ENCODE peak calls at places on chromosomes 4 and X, in nine cellular contexts. W is tibial artery, Z is left ventricle myocardium inferior, M is body of pancreas, T is fibroblast of the aortic adventitia, V is hepatocyte, P is dorsolateral prefrontal cortex, D is psoas muscle, R is IMR-90. X is an unnamed sample.

GRCh38 chrX:134732676-134733075 is 74.4 kb upstream of the PLAC1 start:
- DNase-seq in V (no peak), D (no peak), M (no peak), R (no peak), Z (no peak), T (no peak), W (no peak), P (no peak), X (no peak)

GRCh38 chrX:38055170-38055847 is 49.0 kb downstream of the SYTL5 start:
- DNase-seq in P (no peak), Z (no peak), M (no peak), W (no peak), T (peak; percentile 91), D (no peak), V (no peak), R (peak; percentile 31), X (no peak)

GRCh38 chr4:108370291-108370690 is 201.6 kb upstream of the LEF1 start:
- DNase-seq in R (no peak), Z (no peak), M (no peak), T (no peak), P (no peak), W (no peak), V (no peak), D (no peak), X (no peak)

GRCh38 chrX:77014655-77015377 is 432.4 kb upstream of the FGF16 start:
- DNase-seq in R (no peak), V (peak; percentile 43), T (no peak), D (no peak), W (no peak), M (no peak), P (peak; percentile 49), Z (no peak), X (no peak)

GRCh38 chr4:142435599-142436235 is 410.4 kb downstream of the INPP4B start:
- DNase-seq in P (no peak), T (no peak), D (no peak), V (peak; percentile 21), M (no peak), W (no peak), Z (no peak), R (no peak), X (no peak)

GRCh38 chr4:40264995-40265909 is 68.4 kb downstream of the RHOH start:
- DNase-seq in T (peak; percentile 15), D (no peak), R (no peak), W (no peak), P (no peak), Z (peak; percentile 23), M (no peak), V (peak; percentile 30), X (no peak)

GRCh38 chr4:168441412-168441811 is 38.9 kb downstream of the DDX60L start:
- DNase-seq in D (no peak), W (no peak), Z (no peak), M (no peak), V (no peak), T (no peak), P (no peak), R (no peak), X (no peak)

GRCh38 chrX:94123062-94123461 is 449.1 kb downstream of the FAM133A start:
- DNase-seq in D (no peak), W (no peak), P (no peak), V (no peak), Z (no peak), R (no peak), M (no peak), T (no peak), X (no peak)

GRCh38 chrX:130861462-130861861 is 41.5 kb downstream of the ENOX2 start:
- DNase-seq in W (no peak), D (no peak), R (no peak), M (no peak), V (no peak), Z (no peak), P (no peak), T (no peak), X (no peak)

GRCh38 chrX:153469811-153470410 is 465 bp downstream of the HAUS7 start:
- DNase-seq in V (peak; percentile 38), Z (no peak), R (peak; percentile 8), M (no peak), D (peak; percentile 66), T (peak; percentile 12), P (peak; percentile 45), W (no peak), X (no peak)

GRCh38 chr4:181870326-181870725 is 372.9 kb upstream of the TENM3 start:
- DNase-seq in T (peak; percentile 7), M (no peak), R (peak; percentile 79), D (no peak), Z (no peak), P (no peak), W (no peak), V (no peak), X (no peak)

GRCh38 chr4:153933851-153934688 is 145.2 kb upstream of the SFRP2 start:
- DNase-seq in W (no peak), P (no peak), Z (no peak), T (no peak), R (no peak), V (no peak), M (no peak), D (peak; percentile 53), X (no peak)

GRCh38 chr4:68259191-68259590 is 13.7 kb upstream of the TMPRSS11B start:
- DNase-seq in M (no peak), W (no peak), T (no peak), R (no peak), D (no peak), P (no peak), Z (no peak), V (no peak), X (no peak)

GRCh38 chrX:107675823-107676555 is 47.7 kb downstream of the PRPS1 start:
- DNase-seq in R (peak; percentile 35), V (peak; percentile 61), M (no peak), P (no peak), W (peak; percentile 64), Z (no peak), D (peak; percentile 62), T (peak; percentile 57), X (no peak)

GRCh38 chr4:181204109-181204508 is 1039.1 kb upstream of the TENM3 start:
- DNase-seq in T (no peak), V (no peak), Z (no peak), R (no peak), D (no peak), P (no peak), W (no peak), M (no peak), X (no peak)

GRCh38 chrX:155747520-155747919 is 133.6 kb upstream of the VAMP7 start:
- DNase-seq in P (no peak), M (peak; percentile 35), V (no peak), D (peak; percentile 46), Z (peak; percentile 25), W (peak; percentile 22), T (no peak), R (no peak), X (no peak)

GRCh38 chr4:102387552-102388150 is 42.4 kb upstream of the SLC39A8 start:
- DNase-seq in T (peak; percentile 49), M (no peak), Z (no peak), R (no peak), V (no peak), P (no peak), D (no peak), W (no peak), X (no peak)

GRCh38 chr4:163495900-163496299 is 1.4 kb downstream of the TMA16 start:
- DNase-seq in W (no peak), D (no peak), P (no peak), Z (no peak), R (no peak), V (no peak), M (no peak), T (no peak), X (peak; percentile 31)

GRCh38 chrX:10597871-10598270 is 22.5 kb downstream of the MID1 start:
- DNase-seq in V (no peak), Z (no peak), M (no peak), D (no peak), R (peak; percentile 32), P (no peak), W (no peak), T (no peak), X (no peak)

GRCh38 chr4:40621229-40621591 is 8.5 kb downstream of the RBM47 start:
- DNase-seq in M (no peak), W (no peak), V (no peak), P (no peak), D (no peak), R (no peak), Z (no peak), T (no peak), X (no peak)

GRCh38 chrX:15334561-15334960 is 762 bp downstream of the PIGA start:
- DNase-seq in D (no peak), M (peak; percentile 25), T (peak; percentile 26), V (no peak), P (no peak), W (no peak), R (peak; percentile 23), Z (no peak), X (no peak)

GRCh38 chr4:174172274-174172673 is 111.2 kb downstream of the FBXO8 start:
- DNase-seq in R (no peak), W (no peak), M (no peak), Z (no peak), T (no peak), P (no peak), V (no peak), D (no peak), X (no peak)

GRCh38 chrX:15382809-15383208 is 1.4 kb downstream of the VEGFD start:
- DNase-seq in W (no peak), Z (no peak), V (no peak), R (no peak), D (no peak), P (no peak), T (no peak), M (no peak), X (no peak)

GRCh38 chr4:178215754-178216153 is 773.5 kb upstream of the AGA start:
- DNase-seq in W (no peak), M (no peak), Z (no peak), V (no peak), R (no peak), D (no peak), T (no peak), P (no peak), X (no peak)
- TF ChIP-seq CTCF in W (no peak), M (no peak), Z (no peak), V (no peak), R (no peak), D (no peak), T (no peak), P (no peak), X (no peak)

GRCh38 chr4:146648384-146648783 is 9.7 kb downstream of the POU4F2 start:
- DNase-seq in R (no peak), Z (no peak), M (no peak), W (no peak), V (no peak), T (no peak), P (no peak), D (no peak), X (no peak)
- H3K4me3 ChIP-seq in R (no peak overlapping the region), Z (no peak overlapping the region), M (no peak overlapping the region), W (no peak overlapping the region), V (no peak overlapping the region), T (no peak overlapping the region), P (no peak overlapping the region), D (no peak overlapping the region), X (no peak overlapping the region)

GRCh38 chrX:110045988-110046387 is 43.1 kb downstream of the TMEM164 start:
- DNase-seq in R (no peak), P (no peak), T (no peak), W (no peak), D (no peak), V (peak; percentile 28), Z (no peak), M (peak; percentile 12), X (no peak)
- TF ChIP-seq CTCF in R (no peak), P (no peak), T (no peak), W (no peak), D (no peak), V (peak; percentile 6), Z (peak; percentile 34), M (no peak), X (peak; percentile 1)

GRCh38 chr4:70504733-70505132 is 13.6 kb upstream of the AMTN start:
- DNase-seq in P (no peak), V (no peak), T (no peak), M (no peak), D (no peak), R (no peak), W (no peak), Z (no peak), X (no peak)
- H3K4me3 ChIP-seq in P (no peak overlapping the region), V (no peak overlapping the region), T (no peak overlapping the region), M (no peak overlapping the region), D (no peak overlapping the region), R (no peak overlapping the region), W (no peak overlapping the region), Z (no peak overlapping the region), X (no peak overlapping the region)